ENCODE peak calls at places on chromosomes 2 and 18, in six cellular contexts. P, X, E, S, V and Z are unnamed samples.
A peak's percentile ranks its signal among the peaks of the same experiment; 100 is the strongest.

GRCh38 chr2:185700883-185701282 is 37.7 kb upstream of the FSIP2 start:
- DNase-seq in E (no peak), S (no peak), V (no peak), X (no peak), P (no peak), Z (no peak)

GRCh38 chr18:48600746-48601090 is 61.9 kb downstream of the CTIF start:
- DNase-seq in V (no peak), E (no peak), P (no peak), X (no peak), S (no peak), Z (no peak)

GRCh38 chr2:224999784-225000183 is 42.5 kb downstream of the DOCK10 start:
- DNase-seq in V (no peak), S (no peak), E (no peak), P (no peak), X (no peak), Z (no peak)

GRCh38 chr2:109324859-109325258 is 195.9 kb downstream of the SH3RF3 start:
- DNase-seq in P (no peak), E (peak; percentile 35), S (peak; percentile 79), V (no peak), X (no peak), Z (peak; percentile 29)

GRCh38 chr18:36912887-36913286 is 84.0 kb downstream of the KIAA1328 start:
- DNase-seq in V (no peak), P (no peak), E (no peak), S (no peak), X (no peak), Z (no peak)

GRCh38 chr2:226153553-226153952 is 646.1 kb downstream of the IRS1 start:
- DNase-seq in P (no peak), E (no peak), S (no peak), X (no peak), V (no peak), Z (no peak)

GRCh38 chr2:239953418-239954061 is 71.6 kb downstream of the NDUFA10 start:
- DNase-seq in X (no peak), V (no peak), S (peak; percentile 66), P (peak; percentile 43), E (no peak), Z (peak; percentile 45)

GRCh38 chr2:36354816-36355156 is 792 bp upstream of the CRIM1 start:
- DNase-seq in V (no peak), S (no peak), X (no peak), E (no peak), P (no peak), Z (no peak)

GRCh38 chr2:86028763-86029381 is 76.8 kb downstream of the POLR1A start:
- DNase-seq in E (no peak), X (no peak), V (no peak), S (no peak), P (peak; percentile 66), Z (peak; percentile 82)

GRCh38 chr2:10594481-10594880 is 95.3 kb downstream of the NOL10 start:
- DNase-seq in X (no peak), S (no peak), V (no peak), E (no peak), P (no peak), Z (no peak)

GRCh38 chr18:6734746-6735430 is 5.4 kb downstream of the ARHGAP28 start:
- DNase-seq in P (no peak), V (no peak), E (no peak), S (no peak), X (no peak), Z (no peak)

GRCh38 chr2:144414324-144414845 is 105.5 kb downstream of the ZEB2 start:
- DNase-seq in X (no peak), P (no peak), S (no peak), V (no peak), E (no peak), Z (no peak)

GRCh38 chr2:175017618-175018414 is 12.6 kb upstream of the CHN1 start:
- DNase-seq in E (peak; percentile 25), X (no peak), P (no peak), S (no peak), V (no peak), Z (no peak)

GRCh38 chr2:190718652-190719526 is 70.0 kb downstream of the NAB1 start:
- DNase-seq in V (no peak), X (peak; percentile 19), P (peak; percentile 27), E (peak; percentile 38), S (no peak), Z (peak; percentile 19)

GRCh38 chr2:55903727-55904126 is 19.9 kb downstream of the EFEMP1 start:
- DNase-seq in V (no peak), S (no peak), E (no peak), X (no peak), P (no peak), Z (no peak)
- H3K4me1 ChIP-seq in V (no peaks in the 10 kb centered on the region), S (no peaks in the 10 kb centered on the region), E (peaks cover 17% of the 10 kb centered on the region), X (no peaks in the 10 kb centered on the region), P (no peaks in the 10 kb centered on the region), Z (peaks cover 11% of the 10 kb centered on the region)

GRCh38 chr2:88857951-88858406 is 166.5 kb downstream of the RPIA start:
- DNase-seq in V (no peak), E (peak; percentile 15), X (no peak), P (no peak), S (no peak), Z (peak; percentile 9)
- TF ChIP-seq POLR2A in V (no peak), E (no peak), X (no peak), P (no peak), S (no peak), Z (no peak)

DNA sequence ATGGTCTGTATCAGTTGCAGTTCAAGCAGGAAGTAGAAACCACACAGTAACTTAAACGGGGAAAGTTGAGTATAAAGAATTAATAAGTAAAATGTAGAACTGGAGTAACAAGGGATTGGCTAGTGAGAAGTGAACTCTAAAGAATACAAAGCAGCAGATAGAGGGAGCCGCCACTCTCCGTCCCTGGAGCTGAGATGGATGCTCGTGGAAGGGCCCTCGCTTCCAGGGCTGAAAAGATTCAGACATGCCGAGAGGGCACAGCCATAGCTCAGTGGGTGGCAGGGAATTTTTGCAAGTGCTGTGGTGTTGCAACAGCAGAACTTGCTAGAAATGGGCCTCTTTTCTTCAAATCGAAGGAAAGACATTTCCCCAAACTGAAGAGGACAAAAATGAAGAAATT is 155.8 kb downstream of the COL6A3 start:
- DNase-seq in E (no peak), P (no peak), V (no peak), S (peak; percentile 49), X (no peak), Z (no peak)
- H3K4me1 ChIP-seq in E (no peaks in the 10 kb centered on the region), P (no peaks in the 10 kb centered on the region), V (peaks cover 39% of the 10 kb centered on the region), S (peaks cover 16% of the 10 kb centered on the region), X (peaks cover 4% of the 10 kb centered on the region), Z (no peaks in the 10 kb centered on the region)

GRCh38 chr2:219002395-219003266 is 9.4 kb upstream of the CRYBA2 start:
- DNase-seq in X (no peak), S (no peak), P (peak; percentile 73), V (no peak), E (peak; percentile 89), Z (peak; percentile 43)
- TF ChIP-seq POLR2A in X (no peak), S (no peak), P (no peak), V (no peak), E (peak; percentile 69), Z (no peak)